ENCODE peak calls at places on chromosomes 7 and 10, in seven cellular contexts. N is stomach, A is MM.1S, U is HCT116, H is bronchial epithelial cell, R is AG10803, E is RWPE1. L is an unnamed sample.
A peak's percentile ranks its signal among the peaks of the same experiment; 100 is the strongest.

GRCh38 chr7:155975490-155975889 is 163.2 kb upstream of the SHH start:
- DNase-seq in N (peak; percentile 15), A (no peak), U (no peak), H (no peak), R (no peak), E (no peak), L (peak; percentile 38)

GRCh38 chr10:18008989-18009388 is 57.3 kb downstream of the SLC39A12 start:
- DNase-seq in N (no peak), A (no peak), U (no peak), H (no peak), R (no peak), E (no peak), L (no peak)

GRCh38 chr7:95793658-95794057 is 21.3 kb downstream of the DYNC1I1 start:
- DNase-seq in N (no peak), A (no peak), U (no peak), H (no peak), R (no peak), E (no peak), L (no peak)

GRCh38 chr10:118911361-118911760 is 118.2 kb upstream of the NANOS1 start:
- DNase-seq in N (no peak), A (no peak), U (peak; percentile 37), H (peak; percentile 26), R (peak; percentile 21), E (no peak), L (no peak)

GRCh38 chr7:155299539-155300202 is 2.0 kb downstream of the INSIG1 start:
- DNase-seq in N (no peak), A (peak; percentile 50), U (no peak), H (peak; percentile 37), R (peak; percentile 9), E (no peak), L (no peak)

GRCh38 chr7:30934732-30935568 is 23.3 kb downstream of the AQP1 start:
- DNase-seq in N (no peak), A (no peak), U (no peak), H (no peak), R (no peak), E (no peak), L (peak; percentile 42)

GRCh38 chr7:8365499-8366110 is 67.8 kb upstream of the NXPH1 start:
- DNase-seq in N (no peak), A (peak; percentile 43), U (peak; percentile 35), H (peak; percentile 48), R (no peak), E (no peak), L (no peak)

GRCh38 chr7:131521651-131522163 is 34.7 kb downstream of the PODXL start:
- DNase-seq in N (peak; percentile 86), A (no peak), U (no peak), H (peak; percentile 21), R (peak; percentile 56), E (peak; percentile 21), L (peak; percentile 68)

GRCh38 chr10:58157076-58157766 is 110.5 kb downstream of the IPMK start:
- DNase-seq in N (peak; percentile 46), A (no peak), U (no peak), H (peak; percentile 96), R (peak; percentile 100), E (peak; percentile 71), L (no peak)

GRCh38 chr7:140639366-140640053 is 1.1 kb downstream of the DENND2A start:
- DNase-seq in N (no peak), A (no peak), U (no peak), H (no peak), R (peak; percentile 85), E (no peak), L (peak; percentile 82)

GRCh38 chr10:93150289-93150688 is 76.6 kb downstream of the CYP26A1 start:
- DNase-seq in N (no peak), A (peak; percentile 15), U (no peak), H (peak; percentile 87), R (no peak), E (peak; percentile 80), L (no peak)

GRCh38 chr7:36084485-36085091 is 68.5 kb upstream of the EEPD1 start:
- DNase-seq in N (peak; percentile 84), A (no peak), U (peak; percentile 52), H (peak; percentile 53), R (peak; percentile 58), E (peak; percentile 42), L (peak; percentile 72)

GRCh38 chr10:62437696-62438095 is 63.5 kb downstream of the ZNF365 start:
- DNase-seq in N (no peak), A (peak; percentile 70), U (peak; percentile 53), H (peak; percentile 69), R (peak; percentile 92), E (peak; percentile 53), L (no peak)

GRCh38 chr7:34991938-34992840 is 45.1 kb downstream of the DPY19L1 start:
- DNase-seq in N (no peak), A (no peak), U (peak; percentile 39), H (peak; percentile 68), R (peak; percentile 14), E (no peak), L (no peak)

GRCh38 chr7:150838965-150839650 is 13.2 kb upstream of the AOC1 start:
- DNase-seq in N (no peak), A (no peak), U (no peak), H (no peak), R (no peak), E (no peak), L (peak; percentile 36)

GRCh38 chr10:114931072-114931679 is 6.8 kb upstream of the TRUB1 start:
- DNase-seq in N (no peak), A (no peak), U (no peak), H (peak; percentile 8), R (no peak), E (no peak), L (no peak)

GRCh38 chr7:95318501-95318900 is 5.8 kb downstream of the PON1 start:
- DNase-seq in N (no peak), A (no peak), U (no peak), H (no peak), R (no peak), E (no peak), L (no peak)

GRCh38 chr10:59876695-59877094 is 29.7 kb downstream of the CCDC6 start:
- DNase-seq in N (no peak), A (no peak), U (no peak), H (peak; percentile 75), R (no peak), E (no peak), L (no peak)

GRCh38 chr7:45413419-45413818 is 160.7 kb upstream of the ADCY1 start:
- DNase-seq in N (no peak), A (no peak), U (no peak), H (no peak), R (no peak), E (no peak), L (no peak)

GRCh38 chr7:155764432-155764798 is 47.8 kb downstream of the SHH start:
- DNase-seq in N (no peak), A (no peak), U (no peak), H (no peak), R (no peak), E (no peak), L (no peak)

DNA sequence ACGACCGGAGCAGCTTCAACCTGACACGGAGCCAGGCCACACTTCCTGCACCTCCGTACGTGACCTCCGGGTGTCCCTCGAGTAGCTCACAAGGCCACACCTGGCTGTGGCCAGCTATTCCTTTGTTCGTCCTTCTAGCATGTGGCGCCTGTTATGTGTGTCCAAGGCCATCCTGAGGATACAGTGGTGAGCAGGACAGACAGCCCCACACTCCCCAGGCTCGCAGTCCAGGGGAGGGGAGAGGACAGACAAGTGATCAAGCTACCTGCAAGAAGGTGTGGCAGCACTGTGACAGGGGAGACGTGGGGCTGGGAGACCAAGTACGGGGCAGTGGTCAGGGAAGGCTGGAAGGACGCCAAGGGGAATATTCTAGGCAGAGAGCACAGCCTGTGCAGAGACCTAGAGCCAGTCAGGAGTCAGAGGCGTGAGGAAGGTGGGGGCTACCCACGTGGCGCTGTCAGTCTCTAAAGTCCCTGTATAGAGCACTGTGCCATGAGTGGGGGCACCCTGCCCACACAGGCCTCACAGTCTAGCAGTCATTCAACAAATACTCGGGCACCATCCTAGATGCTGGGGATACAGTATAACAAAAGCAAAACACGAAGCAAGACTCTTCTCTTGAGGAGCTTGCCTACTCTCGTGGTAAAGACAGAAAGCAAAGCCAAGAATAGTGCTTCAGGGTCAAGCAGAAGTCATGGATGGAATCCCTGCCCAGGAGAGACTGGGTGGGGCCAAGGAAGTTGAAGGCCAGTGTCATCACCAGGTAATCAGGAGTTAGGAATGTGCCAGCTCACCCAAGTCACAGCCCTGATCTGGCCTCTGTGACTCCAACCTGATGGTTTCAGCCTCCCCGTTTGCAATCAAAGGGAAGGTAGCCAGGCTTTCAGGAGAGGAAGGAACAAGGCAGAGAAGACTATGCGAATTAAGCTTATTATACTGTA is 58.6 kb downstream of the PROSER2 start:
- DNase-seq in N (no peak), A (no peak), U (peak; percentile 94), H (peak; percentile 96), R (peak; percentile 25), E (peak; percentile 92), L (no peak)
- TF ChIP-seq CTCF in N (no peak), A (no peak), U (no peak), H (no peak), R (no peak), E (no peak), L (no peak)

GRCh38 chr7:42389697-42390096 is 152.7 kb upstream of the GLI3 start:
- DNase-seq in N (no peak), A (no peak), U (no peak), H (peak; percentile 67), R (no peak), E (no peak), L (no peak)

GRCh38 chr7:42380411-42380810 is 143.4 kb upstream of the GLI3 start:
- DNase-seq in N (no peak), A (no peak), U (no peak), H (no peak), R (peak; percentile 81), E (no peak), L (no peak)

DNA sequence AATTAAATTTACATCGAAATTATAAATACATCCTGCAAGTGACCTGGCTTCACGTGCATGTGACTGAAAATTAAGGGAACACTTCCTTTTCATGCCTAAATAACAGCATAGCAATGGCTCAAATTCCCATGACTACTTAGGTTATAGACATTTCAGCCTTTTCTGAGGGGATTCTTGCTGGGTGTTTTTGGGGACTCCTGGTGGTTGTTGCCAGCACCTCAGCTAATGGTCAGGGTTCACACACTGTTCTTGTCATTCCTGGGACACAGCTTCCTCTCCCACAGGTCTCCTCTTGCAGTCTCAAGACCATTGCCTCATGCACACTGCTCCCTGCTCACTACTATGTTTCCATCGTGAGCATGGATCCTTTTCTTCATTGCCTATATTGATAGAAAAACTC is 148.9 kb upstream of the GLI3 start:
- DNase-seq in N (no peak), A (no peak), U (no peak), H (no peak), R (no peak), E (no peak), L (no peak)
- TF ChIP-seq CTCF in N (no peak), A (no peak), U (peak; percentile 4), H (no peak), R (no peak), E (peak; percentile 10), L (no peak)

DNA sequence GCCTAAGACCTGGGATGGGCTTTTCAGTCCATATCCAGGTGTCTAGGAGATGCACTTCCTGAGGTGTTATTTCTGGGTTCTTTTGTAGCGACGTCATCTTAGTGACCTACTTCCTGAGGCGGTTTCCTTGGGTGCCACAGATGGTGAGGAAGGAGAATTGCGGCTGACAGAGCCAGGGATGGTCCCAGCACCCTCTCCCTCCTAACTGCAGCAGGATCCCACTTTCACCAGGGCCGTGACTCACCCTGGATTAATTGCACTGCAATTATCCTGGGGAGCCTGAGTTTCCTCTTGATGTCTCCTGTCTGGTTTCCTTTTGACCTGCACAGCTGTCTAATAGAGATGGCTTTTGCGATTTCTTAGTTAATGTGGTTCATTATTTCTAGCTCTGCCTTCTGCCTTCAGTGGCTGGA is 271.7 kb downstream of the TCF7L2 start:
- DNase-seq in N (no peak), A (no peak), U (peak; percentile 56), H (peak; percentile 18), R (peak; percentile 43), E (no peak), L (no peak)
- TF ChIP-seq CTCF in N (no peak), A (no peak), U (peak; percentile 29), H (no peak), R (peak; percentile 7), E (no peak), L (no peak)

GRCh38 chr10:20986049-20986448 is 88.9 kb upstream of the NEBL start:
- DNase-seq in N (no peak), A (no peak), U (no peak), H (no peak), R (no peak), E (no peak), L (no peak)
- TF ChIP-seq CTCF in N (no peak), A (no peak), U (no peak), H (no peak), R (no peak), E (no peak), L (no peak)

L was measured in sigmoid colon.